ENCODE peak calls at places on chromosomes 3 and 15, in four cellular contexts. One of them, this sample, is unnamed.

GRCh38 chr3:177483182-177483967 is 286.1 kb upstream of the TBL1XR1 start:
- DNase-seq in HepG2: peak
- DNase-seq in prostate gland: no peak
- DNase-seq in body of pancreas: peak
- DNase-seq in this sample: peak

GRCh38 chr15:45118996-45119395 is 4.9 kb downstream of the DUOXA2 start:
- DNase-seq in body of pancreas: no peak
- DNase-seq in prostate gland: no peak
- DNase-seq in HepG2: no peak
- DNase-seq in this sample: no peak

GRCh38 chr3:14143826-14144225 is 19.0 kb downstream of the TMEM43 start:
- DNase-seq in prostate gland: peak
- DNase-seq in body of pancreas: peak
- DNase-seq in HepG2: peak
- DNase-seq in this sample: peak

GRCh38 chr15:82126346-82126745 is 80.5 kb upstream of the MEX3B start:
- DNase-seq in body of pancreas: no peak
- DNase-seq in prostate gland: no peak
- DNase-seq in HepG2: no peak
- DNase-seq in this sample: no peak

GRCh38 chr15:64096486-64097431 is 977 bp downstream of the SNX1 start:
- DNase-seq in prostate gland: no peak
- DNase-seq in body of pancreas: no peak
- DNase-seq in HepG2: no peak
- DNase-seq in this sample: peak

GRCh38 chr15:101086394-101087171 is 165.3 kb downstream of the CHSY1 start:
- DNase-seq in prostate gland: no peak
- DNase-seq in HepG2: no peak
- DNase-seq in body of pancreas: no peak
- DNase-seq in this sample: no peak

GRCh38 chr15:71515375-71516186 is 294.8 kb upstream of the NR2E3 start:
- DNase-seq in HepG2: no peak
- DNase-seq in body of pancreas: peak
- DNase-seq in prostate gland: peak
- DNase-seq in this sample: peak

GRCh38 chr15:77004189-77004588 is 9.3 kb downstream of the PSTPIP1 start:
- DNase-seq in body of pancreas: no peak
- DNase-seq in prostate gland: no peak
- DNase-seq in HepG2: no peak
- DNase-seq in this sample: no peak

GRCh38 chr3:32447865-32448400 is 54.7 kb downstream of the CMTM6 start:
- DNase-seq in prostate gland: no peak
- DNase-seq in HepG2: no peak
- DNase-seq in body of pancreas: no peak
- DNase-seq in this sample: no peak

GRCh38 chr3:36874351-36874874 is 70.4 kb downstream of the TRANK1 start:
- DNase-seq in body of pancreas: no peak
- DNase-seq in HepG2: no peak
- DNase-seq in prostate gland: no peak
- DNase-seq in this sample: no peak

GRCh38 chr3:197042539-197042938 is 12.9 kb upstream of the MELTF start:
- DNase-seq in body of pancreas: no peak
- DNase-seq in prostate gland: no peak
- DNase-seq in HepG2: no peak
- DNase-seq in this sample: no peak

GRCh38 chr15:101675015-101675414 is 22.8 kb upstream of the TM2D3 start:
- DNase-seq in body of pancreas: no peak
- DNase-seq in HepG2: no peak
- DNase-seq in prostate gland: no peak
- DNase-seq in this sample: no peak

GRCh38 chr3:100073555-100074307 is 40.6 kb downstream of the FILIP1L start:
- DNase-seq in HepG2: no peak
- DNase-seq in prostate gland: no peak
- DNase-seq in body of pancreas: no peak
- DNase-seq in this sample: peak

GRCh38 chr3:45426161-45426560 is 37.8 kb downstream of the LARS2 start:
- DNase-seq in body of pancreas: no peak
- DNase-seq in prostate gland: no peak
- DNase-seq in HepG2: no peak
- DNase-seq in this sample: peak

GRCh38 chr3:79632842-79633241 is 135.0 kb downstream of the ROBO1 start:
- DNase-seq in HepG2: no peak
- DNase-seq in body of pancreas: no peak
- DNase-seq in prostate gland: no peak
- DNase-seq in this sample: no peak

GRCh38 chr15:55407949-55408766 is at the start of the genes CCPG1 and PIERCE2:
- DNase-seq in HepG2: peak
- DNase-seq in prostate gland: peak
- DNase-seq in body of pancreas: peak
- DNase-seq in this sample: peak

GRCh38 chr15:88605507-88606436 is 15.4 kb upstream of the AEN start:
- DNase-seq in HepG2: no peak
- DNase-seq in prostate gland: no peak
- DNase-seq in body of pancreas: peak
- DNase-seq in this sample: peak

GRCh38 chr15:68192804-68193521 is 12.2 kb downstream of the CALML4 start:
- DNase-seq in prostate gland: no peak
- DNase-seq in body of pancreas: no peak
- DNase-seq in HepG2: no peak
- DNase-seq in this sample: peak

GRCh38 chr3:129490273-129490675 is 38.2 kb upstream of the RHO start:
- DNase-seq in prostate gland: peak
- DNase-seq in body of pancreas: peak
- DNase-seq in HepG2: peak
- DNase-seq in this sample: peak

GRCh38 chr3:107966261-107966660 is 124.6 kb downstream of the CD47 start:
- DNase-seq in body of pancreas: no peak
- DNase-seq in HepG2: no peak
- DNase-seq in prostate gland: no peak
- DNase-seq in this sample: no peak

GRCh38 chr3:152196782-152197181 is 71.9 kb upstream of the MBNL1 start:
- DNase-seq in HepG2: no peak
- DNase-seq in prostate gland: no peak
- DNase-seq in body of pancreas: no peak
- DNase-seq in this sample: no peak
- H3K4me3 ChIP-seq in HepG2: no peak
- H3K4me3 ChIP-seq in prostate gland: no peak
- H3K4me3 ChIP-seq in body of pancreas: no peak
- H3K4me3 ChIP-seq in this sample: no peak

DNA sequence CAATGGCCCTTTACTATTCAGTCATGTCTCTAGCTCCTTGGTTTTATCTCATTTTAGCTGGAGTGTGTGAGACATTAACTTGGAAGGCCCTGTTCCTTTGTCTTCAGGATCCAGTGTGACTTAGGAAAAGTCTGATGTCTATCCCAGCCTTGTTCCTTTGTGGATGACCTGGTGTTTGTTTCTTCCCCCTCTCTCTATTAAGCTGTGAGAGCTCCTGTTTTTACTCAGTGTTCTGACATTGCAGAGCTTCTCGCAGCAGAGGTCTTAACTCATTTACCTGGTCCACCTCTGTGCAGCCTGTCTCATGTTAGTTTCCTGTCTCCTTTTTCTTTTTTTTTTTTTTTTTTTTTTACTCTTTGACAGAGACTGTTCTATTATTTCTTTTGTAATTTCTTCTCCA is 43.1 kb downstream of the KLF13 start:
- DNase-seq in body of pancreas: no peak
- DNase-seq in HepG2: no peak
- DNase-seq in prostate gland: no peak
- DNase-seq in this sample: no peak
- H3K4me3 ChIP-seq in body of pancreas: no peak
- H3K4me3 ChIP-seq in HepG2: no peak
- H3K4me3 ChIP-seq in prostate gland: no peak
- H3K4me3 ChIP-seq in this sample: no peak

GRCh38 chr3:122342803-122343202 is 17.8 kb downstream of the CSTA start:
- DNase-seq in HepG2: no peak
- DNase-seq in body of pancreas: no peak
- DNase-seq in prostate gland: no peak
- DNase-seq in this sample: no peak

GRCh38 chr3:122349171-122349570 is 24.1 kb downstream of the CSTA start:
- DNase-seq in body of pancreas: no peak
- DNase-seq in prostate gland: no peak
- DNase-seq in HepG2: no peak
- DNase-seq in this sample: no peak

GRCh38 chr3:122343654-122344053 is 18.6 kb downstream of the CSTA start:
- DNase-seq in HepG2: no peak
- DNase-seq in body of pancreas: no peak
- DNase-seq in prostate gland: no peak
- DNase-seq in this sample: no peak
- H3K4me3 ChIP-seq in HepG2: no peak
- H3K4me3 ChIP-seq in body of pancreas: no peak
- H3K4me3 ChIP-seq in prostate gland: no peak
- H3K4me3 ChIP-seq in this sample: no peak

GRCh38 chr3:126466886-126467610 is 8.6 kb downstream of the ZXDC start:
- DNase-seq in HepG2: no peak
- DNase-seq in body of pancreas: no peak
- DNase-seq in prostate gland: no peak
- DNase-seq in this sample: no peak

GRCh38 chr3:126465928-126466564 is 9.6 kb downstream of the ZXDC start:
- DNase-seq in body of pancreas: peak
- DNase-seq in HepG2: no peak
- DNase-seq in prostate gland: no peak
- DNase-seq in this sample: no peak

GRCh38 chr3:126469479-126469878 is 6.2 kb downstream of the ZXDC start:
- DNase-seq in HepG2: no peak
- DNase-seq in body of pancreas: peak
- DNase-seq in prostate gland: no peak
- DNase-seq in this sample: no peak

GRCh38 chr3:126467611-126467955 is 8.1 kb downstream of the ZXDC start:
- DNase-seq in HepG2: no peak
- DNase-seq in prostate gland: no peak
- DNase-seq in body of pancreas: no peak
- DNase-seq in this sample: no peak

DNA sequence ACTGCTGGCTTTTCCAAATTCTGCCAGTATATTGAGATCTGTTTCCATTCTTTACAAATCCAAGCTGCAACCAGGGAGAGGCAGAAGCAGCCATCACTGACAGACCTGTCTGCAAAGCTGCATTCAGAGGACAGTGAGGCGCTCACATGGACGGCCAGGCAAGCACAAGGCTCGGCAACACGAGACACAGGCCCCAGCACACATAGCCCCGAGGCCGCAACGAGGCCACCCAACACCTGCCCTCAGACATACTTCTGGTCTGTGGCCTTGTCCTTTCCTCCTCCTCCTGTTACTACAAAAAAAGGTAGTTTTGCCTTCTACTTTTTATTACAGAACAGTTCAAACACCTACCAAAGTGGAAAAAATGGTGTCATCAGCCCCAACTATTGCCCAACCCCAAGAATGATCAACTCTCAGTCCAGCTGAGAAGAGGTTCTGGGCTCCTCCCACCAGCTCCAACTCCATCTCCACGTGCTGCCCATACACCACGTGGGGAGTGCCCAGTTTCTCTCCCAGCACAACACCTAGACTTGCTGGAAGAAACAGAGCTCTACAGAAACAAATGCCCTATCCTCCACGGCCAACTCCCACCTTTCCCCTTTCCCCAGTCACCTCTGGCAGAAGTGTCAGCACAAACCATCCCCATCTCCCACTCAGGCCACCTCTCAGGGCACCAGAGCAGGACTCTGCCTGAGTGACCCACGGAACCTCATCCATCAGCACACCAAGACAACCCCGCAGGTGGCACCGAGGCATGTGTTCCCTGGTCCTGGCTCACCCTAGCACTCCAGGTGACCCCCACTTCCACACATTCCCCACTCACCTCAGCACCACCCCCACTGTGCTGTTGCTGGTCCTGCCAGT is 7.4 kb downstream of the ZXDC start:
- DNase-seq in HepG2: no peak
- DNase-seq in body of pancreas: peak
- DNase-seq in prostate gland: no peak
- DNase-seq in this sample: peak
- H3K4me3 ChIP-seq in HepG2: no peak
- H3K4me3 ChIP-seq in body of pancreas: no peak
- H3K4me3 ChIP-seq in prostate gland: no peak
- H3K4me3 ChIP-seq in this sample: no peak